ENCODE peak calls at places on chromosomes 11 and 22, in seven cellular contexts. E is aorta, L is cardiac muscle cell, T is lung, M is OCI-LY7, R is tibial artery, V is keratinocyte. P is an unnamed sample.

GRCh38 chr11:123060265-123061000 is 1.5 kb downstream of the HSPA8 start:
- DNase-seq in V (no peak), L (no peak), M (peak; percentile 42), E (no peak), R (no peak), T (no peak), P (peak; percentile 41)

GRCh38 chr22:19853879-19854777 is 546 bp downstream of the GNB1L start:
- DNase-seq in R (peak; percentile 19), L (no peak), T (no peak), M (peak; percentile 32), V (no peak), E (no peak), P (peak; percentile 51)

GRCh38 chr11:130602700-130603584 is 154.5 kb downstream of the ADAMTS15 start:
- DNase-seq in R (no peak), M (no peak), L (no peak), T (no peak), E (no peak), V (no peak), P (no peak)

GRCh38 chr11:48017105-48017874 is 36.9 kb downstream of the PTPRJ start:
- DNase-seq in L (no peak), M (peak; percentile 53), R (no peak), E (no peak), T (no peak), V (no peak), P (peak; percentile 26)

GRCh38 chr11:45141171-45141570 is 5.3 kb upstream of the PRDM11 start:
- DNase-seq in E (no peak), M (no peak), L (no peak), T (no peak), R (no peak), V (no peak), P (no peak)

GRCh38 chr11:4626207-4627105 is 10.8 kb upstream of the OR51D1 start:
- DNase-seq in T (peak; percentile 46), L (peak; percentile 85), V (no peak), M (peak; percentile 82), E (no peak), R (peak; percentile 53), P (peak; percentile 61)

GRCh38 chr22:32823024-32823730 is 21.7 kb downstream of the TIMP3 start:
- DNase-seq in L (peak; percentile 68), R (no peak), E (no peak), V (no peak), T (no peak), M (peak; percentile 25), P (peak; percentile 23)

GRCh38 chr22:50074056-50074455 is 11.2 kb downstream of the MLC1 start:
- DNase-seq in T (no peak), E (peak; percentile 63), L (no peak), R (no peak), M (no peak), V (no peak), P (no peak)

GRCh38 chr11:126336065-126336464 is 19.4 kb upstream of the ST3GAL4 start:
- DNase-seq in T (no peak), R (no peak), L (no peak), E (no peak), V (no peak), M (no peak), P (peak; percentile 32)

GRCh38 chr11:126334665-126335462 is 20.6 kb upstream of the ST3GAL4 start:
- DNase-seq in L (no peak), T (no peak), M (no peak), E (peak; percentile 67), V (no peak), R (peak; percentile 16), P (no peak)

GRCh38 chr11:126336646-126337045 is 18.8 kb upstream of the ST3GAL4 start:
- DNase-seq in R (peak; percentile 13), T (no peak), V (no peak), M (no peak), E (peak; percentile 63), L (peak; percentile 64), P (no peak)

GRCh38 chr11:126337121-126337471 is 18.4 kb upstream of the ST3GAL4 start:
- DNase-seq in E (peak; percentile 27), V (no peak), T (no peak), L (no peak), M (no peak), R (peak; percentile 16), P (no peak)

DNA sequence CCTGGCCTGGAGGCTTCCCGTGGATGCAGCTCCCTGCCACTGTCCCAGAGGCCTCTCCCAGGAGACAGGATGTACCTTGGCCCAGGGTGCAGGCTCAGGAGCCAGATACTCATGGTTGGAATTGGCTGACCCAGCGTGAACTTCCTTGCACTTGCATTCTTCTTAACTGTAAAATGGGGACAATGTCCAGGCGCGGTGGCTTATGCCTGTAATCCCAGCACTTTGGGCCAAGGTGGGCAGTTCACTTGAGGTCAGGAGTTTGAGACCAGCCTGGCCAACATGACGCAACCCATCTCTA is 20.1 kb upstream of the ST3GAL4 start:
- DNase-seq in R (peak; percentile 16), M (no peak), L (no peak), V (no peak), E (peak; percentile 26), T (no peak), P (no peak)
- H3K4me1 ChIP-seq in R (peaks cover 7% of the 10 kb centered on the region), M (no peaks in the 10 kb centered on the region), L (peaks cover 37% of the 10 kb centered on the region), V (peaks cover 11% of the 10 kb centered on the region), E (no peaks in the 10 kb centered on the region), T (peaks cover 7% of the 10 kb centered on the region), P (no peaks in the 10 kb centered on the region)

GRCh38 chr22:30210235-30210831 is 36.2 kb downstream of the LIF start:
- DNase-seq in V (peak; percentile 76), L (peak; percentile 84), E (no peak), T (no peak), M (no peak), R (no peak), P (no peak)
- H3K4me1 ChIP-seq in V (peaks cover 52% of the 10 kb centered on the region), L (peaks cover 6% of the 10 kb centered on the region), E (no peaks in the 10 kb centered on the region), T (peaks cover 12% of the 10 kb centered on the region), M (no peaks in the 10 kb centered on the region), R (peaks cover 46% of the 10 kb centered on the region), P (peaks cover 24% of the 10 kb centered on the region)

DNA sequence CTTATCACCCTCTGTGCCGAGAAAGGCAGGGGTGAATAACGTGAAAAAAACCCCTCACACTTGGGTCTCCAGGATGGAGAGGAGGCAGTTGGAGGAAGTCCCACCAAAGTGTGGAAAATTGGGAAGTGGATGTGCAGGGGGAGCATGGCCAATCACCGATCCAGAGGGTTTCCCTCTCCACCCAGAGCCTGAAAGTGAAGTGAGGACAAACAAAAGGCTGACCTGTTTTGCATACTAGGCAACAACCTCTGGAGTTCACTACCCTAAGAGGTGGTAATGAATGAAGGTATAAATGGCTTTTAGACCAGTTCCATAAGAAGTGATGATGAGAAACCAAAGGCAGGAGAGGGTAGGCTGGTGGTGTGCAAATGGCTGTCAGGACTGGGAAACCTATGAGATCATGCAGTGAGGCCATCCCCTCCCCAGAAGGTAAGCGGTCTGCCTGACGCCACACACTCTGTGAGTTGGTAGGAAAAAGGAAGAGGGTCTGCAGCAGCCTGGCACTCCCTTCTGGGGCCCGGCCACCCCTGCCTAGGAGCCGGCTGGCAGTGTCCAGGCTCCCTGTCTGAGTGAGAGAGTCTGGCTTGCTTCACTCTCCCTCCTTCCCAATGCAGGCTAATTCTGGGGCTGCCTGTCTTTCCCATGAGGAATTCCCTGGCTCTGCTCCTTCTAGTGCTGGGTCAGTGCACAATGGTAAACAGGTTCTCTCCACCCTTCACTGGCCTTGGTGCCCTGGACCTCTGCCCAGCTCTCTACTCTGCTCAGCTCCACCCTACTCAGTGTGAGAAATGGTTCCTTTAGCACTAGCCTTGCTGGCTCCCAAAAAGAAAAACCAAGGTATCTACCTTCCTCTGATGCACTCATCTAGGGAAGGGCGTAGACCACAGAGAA is 15.6 kb downstream of the TBC1D10A start:
- DNase-seq in E (peak; percentile 86), T (peak; percentile 73), L (peak; percentile 75), R (peak; percentile 86), M (no peak), V (no peak), P (no peak)
- H3K4me1 ChIP-seq in E (peaks cover 18% of the 10 kb centered on the region), T (peaks cover 54% of the 10 kb centered on the region), L (peaks cover 7% of the 10 kb centered on the region), R (peaks cover 91% of the 10 kb centered on the region), M (peaks cover 58% of the 10 kb centered on the region), V (peaks cover 85% of the 10 kb centered on the region), P (peaks cover 98% of the 10 kb centered on the region)

DNA sequence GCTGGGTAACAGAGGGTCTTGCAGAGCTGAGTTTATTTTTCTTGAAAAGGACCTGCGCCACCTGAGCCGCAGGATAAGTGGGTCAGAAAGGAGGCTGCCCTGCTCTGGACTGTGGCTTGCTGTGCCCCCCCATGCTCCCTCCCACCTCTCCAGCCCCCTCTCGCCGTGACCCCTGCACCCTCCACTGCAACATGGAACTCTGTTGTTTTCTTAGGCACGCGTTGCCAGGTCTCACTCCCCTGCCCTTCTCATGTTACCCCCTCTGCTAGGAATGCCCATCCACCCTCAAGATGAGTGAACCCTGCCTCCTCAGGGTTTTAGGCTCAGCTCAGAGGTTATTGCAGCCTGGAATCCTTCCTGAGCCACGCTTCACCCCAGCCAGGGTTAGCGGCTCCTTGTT is 10.8 kb downstream of the ETS1 start:
- DNase-seq in M (no peak), L (no peak), V (no peak), T (no peak), R (no peak), E (no peak), P (no peak)
- H3K4me1 ChIP-seq in M (peaks cover 20% of the 10 kb centered on the region), L (peaks cover 8% of the 10 kb centered on the region), V (no peaks in the 10 kb centered on the region), T (peaks cover 4% of the 10 kb centered on the region), R (peaks cover 8% of the 10 kb centered on the region), E (no peaks in the 10 kb centered on the region), P (peaks cover 16% of the 10 kb centered on the region)